ENCODE peak calls at places on chromosome 7, in nine cellular contexts. U is WTC11, X is NCI-H2029, Z is neural progenitor cell, G is cerebellum, A is NAMALWA, H is posterior vena cava, Q is foreskin keratinocyte, O is Calu3. S is an unnamed sample.

GRCh38 chr7:1812693-1813393 is 142.8 kb downstream of the ELFN1 start:
- DNase-seq in U (peak), X (no peak), Z (peak), H (no peak), A (no peak), Q (no peak), G (no peak), O (no peak), S (no peak)

GRCh38 chr7:2800923-2801682 is 43.0 kb downstream of the GNA12 start:
- DNase-seq in Q (no peak), A (no peak), U (no peak), X (no peak), Z (no peak), G (no peak), O (peak), H (no peak), S (peak)

GRCh38 chr7:151351967-151352366 is 10.4 kb downstream of the NUB1 start:
- DNase-seq in Q (no peak), H (peak), Z (no peak), X (no peak), O (no peak), G (no peak), U (no peak), A (peak), S (no peak)

GRCh38 chr7:131546583-131547111 is 9.8 kb downstream of the PODXL start:
- DNase-seq in A (peak), Q (no peak), U (peak), O (peak), H (no peak), Z (peak), X (peak), G (no peak), S (peak)

GRCh38 chr7:98856021-98856422 is 13.8 kb downstream of the TMEM130 start:
- DNase-seq in Z (no peak), X (no peak), G (no peak), H (no peak), Q (no peak), A (no peak), O (no peak), U (no peak), S (no peak)

GRCh38 chr7:151679868-151680534 is 160.3 kb upstream of the RHEB start:
- DNase-seq in U (no peak), A (no peak), H (peak), Z (no peak), O (no peak), Q (peak), G (no peak), X (no peak), S (peak)

GRCh38 chr7:32648408-32649156 is 153.3 kb downstream of the AVL9 start:
- DNase-seq in Q (no peak), H (no peak), U (no peak), G (no peak), O (no peak), X (no peak), A (no peak), Z (no peak), S (no peak)

GRCh38 chr7:32957326-32958045 is at the start of gene FKBP9:
- DNase-seq in U (peak), X (peak), Z (peak), Q (peak), G (peak), A (no peak), H (peak), O (peak), S (peak)

GRCh38 chr7:57638651-57639050 is 188.7 kb downstream of the ZNF716 start:
- DNase-seq in G (no peak), X (no peak), Q (no peak), H (no peak), U (no peak), A (no peak), Z (no peak), O (no peak), S (no peak)

GRCh38 chr7:150336746-150337145 is 4.7 kb downstream of the RARRES2 start:
- DNase-seq in Z (no peak), U (no peak), X (no peak), G (no peak), A (no peak), H (no peak), Q (no peak), O (no peak), S (no peak)

GRCh38 chr7:75018570-75019364 is 54.3 kb downstream of the CASTOR2 start:
- DNase-seq in A (no peak), Z (no peak), X (no peak), H (no peak), G (no peak), O (no peak), Q (no peak), U (no peak), S (no peak)

GRCh38 chr7:14095233-14095950 is 105.9 kb upstream of the ETV1 start:
- DNase-seq in G (no peak), X (no peak), U (no peak), O (no peak), A (no peak), Q (peak), Z (no peak), H (no peak), S (no peak)

GRCh38 chr7:30799976-30800661 is 28.9 kb downstream of the MINDY4 start:
- DNase-seq in H (no peak), X (no peak), G (no peak), O (no peak), Q (peak), A (no peak), Z (no peak), U (no peak), S (no peak)

GRCh38 chr7:137081694-137082093 is 213.2 kb downstream of the CHRM2 start:
- DNase-seq in X (no peak), O (no peak), U (no peak), Q (no peak), G (peak), A (no peak), H (peak), Z (no peak), S (peak)

GRCh38 chr7:148856035-148856881 is 27.8 kb downstream of the EZH2 start:
- DNase-seq in U (peak), A (peak), Q (peak), H (no peak), O (peak), G (peak), X (no peak), Z (peak), S (no peak)

GRCh38 chr7:2306688-2307087 is 7.6 kb downstream of the SNX8 start:
- DNase-seq in Q (no peak), X (no peak), G (no peak), H (no peak), U (no peak), Z (no peak), A (no peak), O (no peak), S (no peak)

GRCh38 chr7:25669954-25670841 is 441.9 kb upstream of the NPVF start:
- DNase-seq in G (no peak), U (no peak), Q (no peak), Z (no peak), H (peak), O (no peak), A (no peak), X (no peak), S (peak)

GRCh38 chr7:151384776-151385625 is 24.8 kb downstream of the WDR86 start:
- DNase-seq in H (no peak), U (peak), O (no peak), Q (no peak), Z (no peak), A (no peak), G (no peak), X (peak), S (no peak)

GRCh38 chr7:72785166-72785955 is 42.6 kb downstream of the TYW1B start:
- DNase-seq in X (no peak), G (no peak), Q (no peak), H (no peak), A (no peak), U (no peak), O (no peak), Z (no peak), S (no peak)

GRCh38 chr7:39526676-39527075 is 39.5 kb upstream of the YAE1 start:
- DNase-seq in X (no peak), G (no peak), H (no peak), Z (no peak), U (no peak), Q (no peak), A (no peak), O (no peak), S (no peak)

GRCh38 chr7:37999673-38000072 is 79.2 kb downstream of the EPDR1 start:
- DNase-seq in Z (no peak), H (no peak), G (no peak), A (no peak), U (no peak), X (no peak), O (no peak), Q (no peak), S (no peak)

GRCh38 chr7:84712326-84712725 is 474.5 kb downstream of the SEMA3D start:
- DNase-seq in H (no peak), A (no peak), G (no peak), O (no peak), Q (no peak), Z (no peak), X (no peak), U (no peak), S (no peak)

GRCh38 chr7:92809397-92810241 is 26.8 kb downstream of the CDK6 start:
- DNase-seq in G (no peak), X (peak), Z (peak), U (peak), H (no peak), O (peak), A (peak), Q (peak), S (peak)

GRCh38 chr7:141737118-141737835 is 881 bp upstream of the SSBP1 start:
- DNase-seq in H (no peak), A (peak), G (no peak), Z (no peak), X (peak), Q (no peak), U (no peak), O (peak), S (no peak)

GRCh38 chr7:94145602-94146001 is 141.4 kb upstream of the BET1 start:
- DNase-seq in G (no peak), U (no peak), Z (no peak), A (no peak), O (no peak), Q (no peak), X (no peak), H (no peak), S (no peak)

GRCh38 chr7:43658718-43659548 is 70.4 kb downstream of the COA1 start:
- DNase-seq in Z (no peak), Q (peak), U (no peak), X (no peak), O (no peak), H (no peak), G (no peak), A (no peak), S (no peak)

GRCh38 chr7:111528331-111528730 is 34.0 kb downstream of the IMMP2L start:
- DNase-seq in G (no peak), Z (no peak), Q (no peak), H (no peak), X (no peak), A (no peak), O (no peak), U (no peak), S (no peak)

GRCh38 chr7:15402436-15403136 is 159.2 kb downstream of the AGMO start:
- DNase-seq in Z (no peak), A (no peak), Q (no peak), G (no peak), H (no peak), X (no peak), U (no peak), O (no peak), S (no peak)

GRCh38 chr7:96034940-96035727 is 262.8 kb downstream of the DYNC1I1 start:
- DNase-seq in Q (no peak), H (no peak), O (no peak), G (peak), Z (no peak), U (no peak), A (no peak), X (peak), S (no peak)

GRCh38 chr7:154484406-154484805 is 432.2 kb downstream of the DPP6 start:
- DNase-seq in A (no peak), U (no peak), Q (no peak), O (no peak), G (peak), X (no peak), Z (peak), H (no peak), S (no peak)

GRCh38 chr7:2645274-2645868 is 13.6 kb downstream of the TTYH3 start:
- DNase-seq in Z (no peak), X (no peak), G (no peak), A (peak), H (peak), U (no peak), Q (no peak), O (no peak), S (no peak)

GRCh38 chr7:84274029-84274638 is 79.5 kb upstream of the SEMA3A start:
- DNase-seq in Q (no peak), O (no peak), U (no peak), X (no peak), A (no peak), H (no peak), G (no peak), Z (peak), S (no peak)

GRCh38 chr7:7681936-7682329 is 36.5 kb downstream of the RPA3 start:
- DNase-seq in A (no peak), Z (no peak), Q (no peak), O (no peak), H (no peak), G (no peak), U (no peak), X (peak), S (no peak)

GRCh38 chr7:70072220-70072619 is 473.9 kb downstream of the AUTS2 start:
- DNase-seq in U (no peak), Q (no peak), A (no peak), X (peak), Z (no peak), O (no peak), G (no peak), H (no peak), S (no peak)

S was measured in sigmoid colon.